ENCODE peak calls at places on chromosomes 11 and 22, in eight cellular contexts. G, F, L, U, P, N, W and T are unnamed samples.

GRCh38 chr11:12762696-12763324 is 88.6 kb downstream of the TEAD1 start:
- DNase-seq in G (no peak), F (no peak), L (peak), U (no peak), P (no peak), N (no peak), W (no peak), T (no peak)

GRCh38 chr11:12862761-12863469 is 146.2 kb upstream of the RASSF10 start:
- DNase-seq in G (no peak), F (peak), L (no peak), U (no peak), P (peak), N (no peak), W (no peak), T (peak)

GRCh38 chr22:42996646-42997365 is 18.1 kb downstream of the PACSIN2 start:
- DNase-seq in G (no peak), F (no peak), L (no peak), U (no peak), P (no peak), N (no peak), W (no peak), T (no peak)

GRCh38 chr11:116186592-116186991 is 586.2 kb downstream of the BUD13 start:
- DNase-seq in G (no peak), F (no peak), L (no peak), U (no peak), P (no peak), N (no peak), W (no peak), T (no peak)

GRCh38 chr11:29343465-29344333 is 673.1 kb downstream of the KCNA4 start:
- DNase-seq in G (no peak), F (peak), L (peak), U (peak), P (peak), N (no peak), W (peak), T (peak)

GRCh38 chr22:33674357-33674756 is 245.9 kb downstream of the LARGE1 start:
- DNase-seq in G (no peak), F (no peak), L (no peak), U (no peak), P (no peak), N (no peak), W (no peak), T (no peak)

GRCh38 chr11:131033151-131033651 is 116.9 kb upstream of the SNX19 start:
- DNase-seq in G (no peak), F (no peak), L (peak), U (no peak), P (no peak), N (no peak), W (peak), T (peak)

GRCh38 chr11:74701351-74701750 is 29.9 kb downstream of the CHRDL2 start:
- DNase-seq in G (no peak), F (peak), L (peak), U (no peak), P (no peak), N (no peak), W (no peak), T (peak)

GRCh38 chr22:20036119-20036518 is 15.2 kb downstream of the TANGO2 start:
- DNase-seq in G (no peak), F (no peak), L (no peak), U (no peak), P (no peak), N (no peak), W (no peak), T (no peak)

GRCh38 chr22:33726294-33726711 is 194.0 kb downstream of the LARGE1 start:
- DNase-seq in G (no peak), F (no peak), L (no peak), U (no peak), P (no peak), N (no peak), W (no peak), T (no peak)

GRCh38 chr11:102733232-102733875 is 8.6 kb upstream of the MMP8 start:
- DNase-seq in G (no peak), F (peak), L (peak), U (peak), P (peak), N (no peak), W (peak), T (peak)

GRCh38 chr22:36544107-36544620 is 15.2 kb upstream of the EIF3D start:
- DNase-seq in G (no peak), F (no peak), L (no peak), U (no peak), P (no peak), N (no peak), W (peak), T (no peak)